ENCODE peak calls at places on chromosomes 1 and 21, in eight cellular contexts. A is GM12878, N is spleen, I is GM12891, R is stomach, L is GM23338, F is GM12892, O is esophagus muscularis mucosa. C is an unnamed sample.

GRCh38 chr1:117045644-117046043 is 14.5 kb upstream of the TTF2 start:
- DNase-seq in R (no peak), A (no peak), N (no peak), L (no peak), I (no peak), O (peak), F (no peak), C (no peak)

GRCh38 chr21:42155045-42155855 is 63.7 kb upstream of the ABCG1 start:
- DNase-seq in A (no peak), F (no peak), I (no peak), N (peak), R (no peak), O (no peak), L (no peak), C (no peak)

GRCh38 chr1:160078392-160079195 is 2.7 kb upstream of the KCNJ9 start:
- DNase-seq in I (peak), F (peak), O (no peak), L (peak), A (no peak), R (peak), N (peak), C (no peak)

GRCh38 chr1:202642619-202643291 is 67.5 kb downstream of the SYT2 start:
- DNase-seq in O (no peak), A (no peak), L (peak), I (no peak), F (no peak), N (no peak), R (no peak), C (no peak)

GRCh38 chr1:153957744-153958110 is 685 bp downstream of the CRTC2 start:
- DNase-seq in L (peak), I (no peak), O (no peak), N (no peak), R (no peak), A (no peak), F (no peak), C (no peak)

GRCh38 chr1:16012590-16013219 is 5.1 kb downstream of the HSPB7 start:
- DNase-seq in O (no peak), L (peak), R (peak), I (peak), F (no peak), N (no peak), A (peak), C (no peak)

GRCh38 chr1:219659682-219660081 is 46.8 kb upstream of the ZC3H11B start:
- DNase-seq in A (no peak), I (no peak), O (no peak), N (no peak), R (no peak), F (no peak), L (peak), C (no peak)

GRCh38 chr1:25856856-25857255 is 2.4 kb downstream of the AUNIP start:
- DNase-seq in F (no peak), I (no peak), L (no peak), R (no peak), N (no peak), A (no peak), O (no peak), C (no peak)

GRCh38 chr1:48793863-48794262 is 17.2 kb upstream of the BEND5 start:
- DNase-seq in O (no peak), I (no peak), R (no peak), L (peak), N (peak), F (no peak), A (peak), C (no peak)

GRCh38 chr1:229942508-229942907 is 124.5 kb upstream of the GALNT2 start:
- DNase-seq in N (no peak), I (no peak), L (no peak), F (no peak), R (no peak), A (no peak), O (peak), C (no peak)

GRCh38 chr1:2431095-2431494 is 18.7 kb upstream of the PEX10 start:
- DNase-seq in I (no peak), A (no peak), L (no peak), F (no peak), N (no peak), R (no peak), O (no peak), C (no peak)
- TF ChIP-seq POLR2AphosphoS5 in I (no peak), A (no peak), L (no peak), F (no peak), N (no peak), R (no peak), O (no peak), C (no peak)

GRCh38 chr1:75487399-75487798 is 123.5 kb downstream of the SLC44A5 start:
- DNase-seq in L (no peak), I (no peak), O (no peak), F (no peak), R (no peak), N (no peak), A (no peak), C (no peak)

GRCh38 chr1:75482951-75483350 is 128.0 kb downstream of the SLC44A5 start:
- DNase-seq in N (no peak), A (no peak), I (no peak), F (no peak), R (no peak), O (no peak), L (no peak), C (no peak)

GRCh38 chr1:75484789-75485188 is 126.1 kb downstream of the SLC44A5 start:
- DNase-seq in F (no peak), A (no peak), N (no peak), R (no peak), I (no peak), L (no peak), O (no peak), C (no peak)
- TF ChIP-seq POLR2AphosphoS5 in F (no peak), A (no peak), N (no peak), R (no peak), I (no peak), L (no peak), O (no peak), C (no peak)

DNA sequence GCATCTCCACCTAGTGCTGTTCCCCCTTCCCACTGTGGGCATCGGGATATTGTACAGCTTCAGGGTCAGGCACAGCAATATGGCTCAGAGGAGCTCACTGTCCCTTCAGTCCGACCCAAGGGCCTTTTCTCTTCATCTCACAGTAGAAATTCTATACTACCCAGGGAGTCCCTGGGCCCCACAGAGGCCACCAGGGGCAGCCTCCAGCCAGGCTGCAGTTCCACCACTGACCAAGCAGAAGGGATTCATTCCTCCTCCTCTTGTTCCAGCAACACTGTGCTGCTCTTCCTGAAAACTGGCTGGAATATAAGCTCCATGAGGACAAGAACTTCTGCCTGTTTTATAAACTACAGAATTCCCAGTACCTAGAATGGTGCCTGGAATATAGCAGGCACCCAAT is 70.5 kb downstream of the CD34 start:
- DNase-seq in I (no peak), N (no peak), R (no peak), A (no peak), L (peak), O (no peak), F (no peak), C (no peak)
- TF ChIP-seq POLR2AphosphoS5 in I (no peak), N (no peak), R (no peak), A (no peak), L (no peak), O (no peak), F (no peak), C (no peak)

DNA sequence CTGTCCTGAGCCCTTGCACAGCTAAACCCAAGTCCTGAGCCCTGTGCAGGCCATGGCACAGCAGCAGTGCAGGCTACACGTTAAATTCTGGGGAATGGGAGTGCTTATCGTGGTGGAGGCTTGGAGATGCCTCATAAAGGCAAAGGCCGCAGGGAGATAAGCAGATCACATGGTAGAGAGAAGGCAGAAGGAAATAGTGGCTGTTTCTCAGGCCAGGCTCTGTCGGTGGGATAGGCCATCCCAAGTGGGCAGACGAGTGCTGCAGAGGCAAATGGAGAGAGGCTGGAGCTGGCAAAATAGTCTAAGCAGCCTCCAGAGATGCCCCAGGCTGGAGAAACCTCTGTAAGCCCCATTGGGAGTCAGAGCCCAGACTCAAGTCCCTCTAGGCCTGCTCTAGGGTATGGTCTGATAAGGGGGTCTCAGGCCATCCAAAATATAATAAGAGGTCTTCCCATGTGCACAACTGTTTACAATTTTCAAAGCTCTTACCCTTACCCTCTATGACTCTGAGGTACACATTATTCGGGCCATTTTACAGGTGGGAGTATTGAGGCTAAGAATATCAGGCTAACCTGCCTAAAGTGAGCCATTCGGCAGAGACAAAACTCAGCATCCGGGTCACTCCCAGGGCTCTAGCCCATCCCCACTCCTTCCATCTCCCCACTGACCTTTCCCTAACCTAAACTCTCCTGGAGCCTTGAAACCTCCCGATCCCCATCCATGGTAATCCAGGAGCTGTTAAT is 79.6 kb downstream of the NKAIN1 start:
- DNase-seq in L (no peak), O (no peak), I (no peak), F (no peak), R (no peak), N (no peak), A (no peak), C (no peak)
- TF ChIP-seq POLR2AphosphoS5 in L (no peak), O (no peak), I (no peak), F (no peak), R (no peak), N (no peak), A (no peak), C (no peak)

DNA sequence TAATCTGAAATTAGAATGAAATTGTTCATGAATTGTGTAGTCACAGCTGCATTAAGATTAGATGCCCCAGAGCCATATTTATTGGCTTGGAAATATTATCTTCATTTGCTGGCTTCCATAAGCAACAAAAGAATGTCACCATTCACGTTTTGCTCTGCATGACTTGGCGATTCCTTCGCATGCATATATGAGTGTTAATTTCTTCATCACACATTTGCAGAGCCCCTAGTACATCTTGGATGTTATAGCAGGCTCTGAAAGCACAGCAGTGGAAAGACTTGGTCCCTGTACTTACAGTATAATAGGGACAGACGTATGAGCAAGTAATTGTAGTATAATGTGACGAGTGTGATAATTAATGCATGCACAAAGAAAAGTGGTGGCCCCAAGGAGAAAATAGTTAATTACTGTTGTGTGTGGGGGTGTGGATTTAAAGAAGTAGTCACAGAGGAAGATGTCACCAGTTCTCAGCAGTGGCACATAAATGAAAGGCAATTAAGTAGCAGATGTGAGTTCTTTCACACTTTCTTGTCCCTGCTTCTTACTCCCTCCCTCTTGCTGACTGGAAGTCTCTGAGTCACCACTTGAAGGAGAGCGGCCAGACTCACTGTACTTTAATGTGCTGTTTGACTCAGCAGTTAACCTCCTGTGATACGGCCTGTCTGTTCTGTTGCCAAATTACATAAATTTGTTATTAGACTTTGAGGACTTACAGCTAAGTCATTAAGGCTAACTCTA is 21.0 kb downstream of the S100A10 start:
- DNase-seq in N (no peak), R (peak), L (peak), A (no peak), I (no peak), F (no peak), O (no peak), C (no peak)
- TF ChIP-seq POLR2AphosphoS5 in N (no peak), R (peak), L (no peak), A (no peak), I (no peak), F (no peak), O (no peak), C (peak)

GRCh38 chr1:41005876-41006275 is 15.6 kb downstream of the SLFNL1 start:
- DNase-seq in O (no peak), L (no peak), N (no peak), F (no peak), A (peak), R (no peak), I (no peak), C (no peak)

GRCh38 chr1:41003127-41003639 is 18.3 kb downstream of the SLFNL1 start:
- DNase-seq in L (no peak), F (no peak), I (no peak), R (no peak), A (no peak), N (no peak), O (no peak), C (no peak)

GRCh38 chr1:41009466-41009865 is 12.1 kb downstream of the SLFNL1 start:
- DNase-seq in R (no peak), L (no peak), A (no peak), I (no peak), N (no peak), F (no peak), O (no peak), C (no peak)

GRCh38 chr1:41003640-41004220 is 17.8 kb downstream of the SLFNL1 start:
- DNase-seq in L (peak), R (peak), I (no peak), O (peak), F (peak), A (peak), N (peak), C (peak)

DNA sequence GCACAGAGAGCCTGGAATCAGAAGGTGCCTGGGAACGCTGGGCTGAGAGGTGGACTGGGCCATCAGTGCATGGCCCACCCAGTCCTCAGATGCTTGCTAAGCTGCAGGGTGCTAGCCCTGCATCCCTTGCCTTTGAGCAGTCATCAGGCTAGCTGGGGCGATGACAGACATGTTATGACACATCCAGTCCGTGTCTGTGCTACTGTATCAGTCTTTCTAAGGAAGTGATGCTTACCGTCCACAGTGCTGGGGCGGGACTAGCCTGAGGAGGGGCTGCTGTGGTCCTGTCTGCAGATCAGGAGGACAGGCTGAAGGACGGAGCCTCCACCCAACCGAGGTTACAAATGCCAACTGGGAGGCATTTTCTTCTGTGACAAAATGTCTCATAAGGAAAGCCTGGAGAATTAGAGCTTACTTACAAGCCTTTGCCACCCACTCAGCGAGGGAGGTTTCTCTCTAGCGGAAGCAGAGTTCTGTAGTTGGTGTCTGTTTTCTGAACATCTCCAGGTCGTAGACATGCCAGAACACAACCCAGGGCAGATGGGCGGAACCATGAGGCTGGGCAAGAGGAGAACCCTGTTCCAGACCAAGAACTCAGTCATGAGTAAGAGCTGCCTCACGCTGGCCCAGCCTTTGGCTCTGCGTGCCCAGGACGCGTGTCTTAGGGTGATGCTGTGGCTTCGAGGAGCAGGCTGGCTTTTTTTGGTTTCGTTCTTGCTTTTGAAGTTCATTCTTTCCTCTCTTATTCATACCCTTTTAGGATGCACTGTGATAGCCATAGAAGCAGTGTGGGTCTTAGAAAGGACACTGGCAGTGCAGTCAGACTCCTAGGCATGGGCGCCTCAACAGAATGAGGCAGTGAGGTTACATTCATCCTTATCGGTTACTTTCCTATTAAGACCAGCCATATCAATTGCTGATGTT is 14.3 kb downstream of the SLFNL1 start:
- DNase-seq in A (no peak), I (no peak), R (no peak), N (no peak), O (no peak), L (no peak), F (no peak), C (no peak)
- TF ChIP-seq POLR2AphosphoS5 in A (no peak), I (no peak), R (no peak), N (no peak), O (no peak), L (no peak), F (no peak), C (no peak)

DNA sequence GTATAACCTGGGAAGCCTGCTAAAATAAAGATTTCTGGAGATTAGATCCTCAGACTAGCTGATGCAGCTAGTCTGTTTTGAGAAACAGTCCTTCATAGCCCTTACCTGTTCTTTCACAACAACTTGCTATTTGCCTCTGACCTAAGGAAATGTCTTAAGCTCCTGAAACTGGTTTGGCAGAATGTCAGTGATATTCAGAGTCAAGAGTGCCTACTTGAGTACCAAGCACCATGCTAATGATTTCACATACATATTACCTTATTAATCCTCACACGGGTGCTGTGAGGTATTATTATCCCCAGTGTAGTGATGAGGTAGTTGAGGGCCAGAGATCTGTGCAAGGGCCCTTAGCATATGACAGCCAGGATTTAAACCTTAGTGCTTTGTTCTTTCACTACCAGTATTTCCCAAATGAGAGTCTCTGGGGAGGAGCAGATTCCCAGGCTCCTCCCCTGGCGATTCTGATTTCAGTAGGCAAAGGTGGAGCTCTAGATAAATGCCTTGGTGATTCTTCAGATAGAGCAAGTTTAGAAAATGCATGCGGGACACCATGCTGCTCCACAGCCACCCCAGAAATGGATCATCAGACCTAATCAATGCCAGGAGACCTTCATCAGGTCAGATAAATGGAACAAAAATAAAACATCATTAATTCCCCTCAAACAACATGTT is 47.4 kb upstream of the WNT2B start:
- DNase-seq in N (no peak), O (no peak), L (peak), A (no peak), R (no peak), I (no peak), F (no peak), C (no peak)
- TF ChIP-seq POLR2AphosphoS5 in N (no peak), O (no peak), L (no peak), A (no peak), R (no peak), I (no peak), F (no peak), C (no peak)

DNA sequence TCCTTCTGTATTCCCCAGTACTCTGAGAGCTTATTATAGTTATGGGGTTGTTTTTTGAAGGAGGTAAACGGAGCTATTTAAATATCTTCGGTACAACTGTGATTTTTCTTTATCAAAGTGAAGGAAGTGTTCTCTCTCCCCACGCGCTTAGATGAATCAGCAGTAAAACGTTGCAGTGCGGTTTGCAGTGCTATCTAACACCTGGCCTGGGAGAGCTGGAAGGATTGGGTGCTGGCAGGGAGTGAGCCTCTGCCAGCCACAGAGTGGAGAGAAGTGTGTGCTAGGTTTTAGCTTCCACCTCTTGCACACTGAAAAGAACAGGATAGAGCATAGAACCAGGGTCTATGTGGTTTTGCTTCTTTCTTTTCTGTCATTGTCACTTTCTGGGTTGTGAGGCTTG is 165.9 kb downstream of the SDCCAG8 start:
- DNase-seq in L (peak), I (no peak), F (no peak), A (no peak), N (no peak), O (no peak), R (peak), C (no peak)
- TF ChIP-seq POLR2AphosphoS5 in L (no peak), I (no peak), F (no peak), A (no peak), N (no peak), O (no peak), R (peak), C (no peak)

GRCh38 chr1:204814146-204814884 is 56.3 kb upstream of the NFASC start:
- DNase-seq in O (no peak), N (no peak), I (no peak), F (no peak), A (no peak), R (no peak), L (no peak), C (no peak)
- TF ChIP-seq POLR2AphosphoS5 in O (peak), N (no peak), I (no peak), F (no peak), A (no peak), R (no peak), L (no peak), C (no peak)